ENCODE peak calls at places on chromosome 9, in four cellular contexts. F is CD8-positive, alpha-beta memory T cell; O is Right ventricle myocardium inferior; L is H9. U is an unnamed sample.

GRCh38 chr9:121447341-121447834 is 52.3 kb downstream of the GGTA1 start:
- DNase-seq in L (no peak), F (no peak), O (no peak), U (no peak)

GRCh38 chr9:95085861-95086563 is 231.5 kb downstream of the FANCC start:
- DNase-seq in F (no peak), O (no peak), L (no peak), U (peak)

GRCh38 chr9:108831496-108832178 is 24.1 kb downstream of the ACTL7B start:
- DNase-seq in L (no peak), O (no peak), F (no peak), U (no peak)

GRCh38 chr9:4499917-4500316 is 9.6 kb downstream of the SLC1A1 start:
- DNase-seq in O (no peak), F (no peak), L (no peak), U (peak)

GRCh38 chr9:115850548-115851304 is 302.9 kb upstream of the PAPPA start:
- DNase-seq in O (no peak), F (no peak), L (no peak), U (no peak)

GRCh38 chr9:136808075-136808780 is 480 bp downstream of the RABL6 start:
- DNase-seq in F (peak), O (no peak), L (peak), U (peak)

GRCh38 chr9:126456802-126457547 is 130.3 kb downstream of the MVB12B start:
- DNase-seq in F (no peak), O (no peak), L (peak), U (no peak)

GRCh38 chr9:97675655-97676054 is 21.5 kb downstream of the XPA start:
- DNase-seq in F (no peak), L (no peak), O (no peak), U (no peak)

GRCh38 chr9:101796044-101796443 is 57.6 kb upstream of the GRIN3A start:
- DNase-seq in F (no peak), L (no peak), O (no peak), U (no peak)

GRCh38 chr9:120628207-120628924 is 48.4 kb upstream of the CDK5RAP2 start:
- DNase-seq in F (no peak), L (no peak), O (no peak), U (no peak)

GRCh38 chr9:124132671-124133147 is 121.1 kb downstream of the LHX2 start:
- DNase-seq in L (no peak), O (no peak), F (no peak), U (no peak)

GRCh38 chr9:97615439-97616072 is 17.6 kb downstream of the TSTD2 start:
- DNase-seq in L (no peak), O (no peak), F (peak), U (no peak)

GRCh38 chr9:68951879-68952659 is 61.8 kb downstream of the PRKACG start:
- DNase-seq in F (no peak), O (no peak), L (no peak), U (no peak)

GRCh38 chr9:125747765-125748510 is 765 bp downstream of the PBX3 start:
- DNase-seq in O (peak), L (no peak), F (peak), U (peak)

GRCh38 chr9:127384016-127384730 is 12.8 kb upstream of the SLC2A8 start:
- DNase-seq in O (no peak), L (no peak), F (no peak), U (no peak)

GRCh38 chr9:135887585-135888050 is 19.7 kb downstream of the CAMSAP1 start:
- DNase-seq in L (peak), F (peak), O (peak), U (no peak)

GRCh38 chr9:31535659-31536058 is 848.8 kb upstream of the ACO1 start:
- DNase-seq in F (no peak), O (no peak), L (no peak), U (no peak)

GRCh38 chr9:77915744-77916143 is 115.9 kb downstream of the GNAQ start:
- DNase-seq in F (no peak), L (no peak), O (no peak), U (no peak)

GRCh38 chr9:129677456-129677855 is 12.0 kb downstream of the PRRX2 start:
- DNase-seq in L (no peak), O (no peak), F (no peak), U (no peak)

GRCh38 chr9:74205071-74205470 is 292.1 kb upstream of the RORB start:
- DNase-seq in F (no peak), L (no peak), O (no peak), U (no peak)

GRCh38 chr9:133406480-133407307 is 11.1 kb downstream of the REXO4 start:
- DNase-seq in O (peak), L (peak), F (peak), U (peak)

GRCh38 chr9:19085295-19085694 is 17.4 kb downstream of the HAUS6 start:
- DNase-seq in L (no peak), F (no peak), O (no peak), U (no peak)

GRCh38 chr9:129240581-129241211 is 62.6 kb upstream of the IER5L start:
- DNase-seq in F (no peak), L (no peak), O (no peak), U (peak)

GRCh38 chr9:117734523-117735314 is 30.5 kb downstream of the TLR4 start:
- DNase-seq in L (no peak), O (no peak), F (no peak), U (no peak)

GRCh38 chr9:3181049-3181953 is 337.4 kb upstream of the PUM3 start:
- DNase-seq in L (peak), O (no peak), F (no peak), U (no peak)

GRCh38 chr9:11893331-11893730 is 799.9 kb upstream of the TYRP1 start:
- DNase-seq in L (no peak), O (no peak), F (no peak), U (no peak)

GRCh38 chr9:73114958-73115357 is 36.7 kb upstream of the ANXA1 start:
- DNase-seq in O (no peak), L (no peak), F (no peak), U (no peak)

GRCh38 chr9:36967997-36968396 is 66.1 kb downstream of the PAX5 start:
- DNase-seq in L (no peak), F (no peak), O (no peak), U (no peak)

GRCh38 chr9:134328341-134328840 is 2.1 kb downstream of the RXRA start:
- DNase-seq in O (peak), L (no peak), F (no peak), U (peak)

GRCh38 chr9:112665347-112665746 is 52.6 kb downstream of the INIP start:
- DNase-seq in O (no peak), L (no peak), F (no peak), U (no peak)

GRCh38 chr9:29214702-29215248 is 1641.5 kb upstream of the C9orf72 start:
- DNase-seq in L (peak), O (no peak), F (no peak), U (no peak)

GRCh38 chr9:91485006-91485405 is 61.4 kb upstream of the NFIL3 start:
- DNase-seq in F (no peak), O (no peak), L (no peak), U (no peak)

GRCh38 chr9:87712801-87713277 is 13.1 kb upstream of the CTSL start:
- DNase-seq in F (no peak), L (no peak), O (no peak), U (no peak)

U was measured in left ventricle myocardium superior.